ENCODE peak calls at places on chromosome 18, in six cellular contexts. Y is uterus, E is cardiac muscle cell, N is hepatocyte, D is mesendoderm, C is kidney. V is an unnamed sample.

GRCh38 chr18:48875314-48875941 is 75.3 kb downstream of the SMAD7 start:
- DNase-seq in Y (no peak), E (no peak), N (no peak), D (no peak), C (peak; percentile 44), V (no peak)

GRCh38 chr18:56890632-56891031 is 239.5 kb downstream of the WDR7 start:
- DNase-seq in Y (no peak), E (peak; percentile 61), N (peak; percentile 30), D (peak; percentile 92), C (no peak), V (no peak)

GRCh38 chr18:2199060-2199459 is 372.2 kb downstream of the METTL4 start:
- DNase-seq in Y (no peak), E (no peak), N (no peak), D (no peak), C (no peak), V (no peak)

GRCh38 chr18:58862851-58863538 is 1.7 kb upstream of the ZNF532 start:
- DNase-seq in Y (peak; percentile 49), E (no peak), N (peak; percentile 45), D (peak; percentile 68), C (no peak), V (peak; percentile 46)

GRCh38 chr18:39842042-39842791 is 2112.8 kb upstream of the PIK3C3 start:
- DNase-seq in Y (no peak), E (no peak), N (no peak), D (peak; percentile 11), C (no peak), V (no peak)

GRCh38 chr18:66872277-66872676 is 268.4 kb upstream of the CDH19 start:
- DNase-seq in Y (no peak), E (peak; percentile 41), N (peak; percentile 11), D (no peak), C (no peak), V (no peak)

GRCh38 chr18:26405190-26405781 is 143.1 kb downstream of the KCTD1 start:
- DNase-seq in Y (no peak), E (peak; percentile 58), N (peak; percentile 51), D (peak; percentile 47), C (peak; percentile 76), V (peak; percentile 56)

GRCh38 chr18:37484893-37485834 is 80.4 kb downstream of the CELF4 start:
- DNase-seq in Y (no peak), E (peak; percentile 73), N (peak; percentile 83), D (peak; percentile 78), C (no peak), V (no peak)

GRCh38 chr18:78540636-78541400 is 438.8 kb upstream of the SALL3 start:
- DNase-seq in Y (no peak), E (no peak), N (no peak), D (no peak), C (no peak), V (no peak)

GRCh38 chr18:7021994-7022840 is 95.4 kb downstream of the LAMA1 start:
- DNase-seq in Y (no peak), E (peak; percentile 27), N (peak; percentile 83), D (peak; percentile 56), C (no peak), V (no peak)

GRCh38 chr18:62612721-62613120 is 89.9 kb downstream of the ZCCHC2 start:
- DNase-seq in Y (no peak), E (no peak), N (no peak), D (no peak), C (no peak), V (no peak)

GRCh38 chr18:22179631-22180030 is 10.2 kb downstream of the GATA6 start:
- DNase-seq in Y (no peak), E (no peak), N (no peak), D (no peak), C (no peak), V (no peak)
- H3K27ac ChIP-seq in Y (peak overlapping the region; percentile 100), E (no peak overlapping the region), N (peak overlapping the region; percentile 100), D (no peak overlapping the region), C (no peak overlapping the region), V (no peak overlapping the region)

DNA sequence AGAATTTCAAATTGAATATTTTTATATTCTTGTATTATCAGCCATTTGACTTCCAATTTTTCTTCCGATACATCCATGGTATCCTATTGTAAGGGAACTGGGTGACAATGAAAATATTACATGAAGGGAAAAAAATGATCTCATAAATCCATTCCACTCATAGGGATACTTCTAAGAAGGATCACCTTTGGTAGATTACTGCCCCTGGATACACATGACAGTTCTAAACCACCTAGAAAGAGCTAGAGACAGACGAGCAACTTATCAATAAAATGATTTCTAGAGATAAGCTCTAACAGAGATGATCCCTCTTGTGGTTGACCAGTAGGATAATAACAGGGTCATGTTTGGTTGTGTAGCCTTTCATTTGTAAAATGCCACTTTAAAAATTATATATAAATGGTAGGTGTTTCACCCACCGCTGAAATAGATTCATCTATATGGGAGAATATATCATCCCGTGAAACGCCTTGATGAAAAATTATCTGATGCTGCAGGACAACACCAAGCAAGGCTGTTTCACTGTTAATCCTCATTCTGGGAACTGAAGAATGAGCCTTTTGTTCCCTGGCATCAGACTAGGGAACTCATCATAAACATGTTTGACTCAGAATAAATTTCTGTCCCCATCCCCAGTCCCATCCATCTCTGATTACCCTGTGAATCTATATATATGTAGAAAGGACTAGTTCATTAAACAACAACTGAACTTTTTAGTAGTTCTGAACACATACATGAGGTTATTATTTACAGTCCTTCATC is 180.0 kb downstream of the TCF4 start:
- DNase-seq in Y (no peak), E (no peak), N (no peak), D (no peak), C (no peak), V (no peak)
- H3K27ac ChIP-seq in Y (no peak overlapping the region), E (no peak overlapping the region), N (no peak overlapping the region), D (no peak overlapping the region), C (no peak overlapping the region), V (peak overlapping the region; percentile 94)

GRCh38 chr18:35389095-35389618 is 12.0 kb upstream of the ZNF396 start:
- DNase-seq in Y (no peak), E (peak; percentile 83), N (no peak), D (no peak), C (no peak), V (no peak)
- H3K27ac ChIP-seq in Y (peak overlapping the region; percentile 38), E (no peak overlapping the region), N (no peak overlapping the region), D (no peak overlapping the region), C (no peak overlapping the region), V (peak overlapping the region; percentile 13)

DNA sequence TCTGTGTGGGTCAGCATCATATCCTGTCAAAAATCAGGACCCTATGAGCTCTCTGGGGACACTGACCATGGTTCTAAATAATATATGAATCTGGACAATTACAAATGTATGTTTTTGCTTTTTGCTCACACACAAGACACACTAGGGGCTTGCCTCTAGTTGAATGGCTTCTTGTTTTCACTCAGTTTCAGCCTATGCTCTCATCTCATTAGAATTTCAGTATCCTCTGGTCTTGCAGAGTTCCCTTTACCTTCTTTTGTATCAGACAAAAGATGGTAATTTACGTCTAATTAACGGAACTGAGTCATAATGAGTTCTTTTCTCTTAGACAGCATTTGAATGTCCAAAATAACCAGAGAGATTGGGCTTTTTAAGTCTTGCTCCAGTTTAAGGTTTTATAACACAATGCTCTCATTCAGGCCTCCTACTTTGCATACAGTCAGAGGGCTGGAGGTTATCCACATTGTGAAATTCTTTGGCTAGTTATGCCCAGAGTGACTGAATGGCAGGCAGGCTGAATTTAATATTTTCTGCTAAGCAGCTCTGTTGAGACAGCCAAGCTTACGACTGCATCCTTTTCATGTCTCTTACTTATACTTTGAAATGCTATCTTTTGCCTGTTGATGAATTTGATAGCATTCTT is 90.3 kb downstream of the CDH2 start:
- DNase-seq in Y (no peak), E (peak; percentile 87), N (no peak), D (no peak), C (no peak), V (no peak)
- H3K27ac ChIP-seq in Y (no peak overlapping the region), E (peak overlapping the region; percentile 73), N (peak overlapping the region; percentile 10), D (peak overlapping the region; percentile 59), C (no peak overlapping the region), V (peak overlapping the region; percentile 79)

GRCh38 chr18:12640881-12641200 is 17.1 kb downstream of the SPIRE1 start:
- DNase-seq in Y (no peak), E (no peak), N (no peak), D (no peak), C (no peak), V (no peak)
- H3K27ac ChIP-seq in Y (no peak overlapping the region), E (peak overlapping the region; percentile 29), N (peak overlapping the region; percentile 73), D (no peak overlapping the region), C (no peak overlapping the region), V (no peak overlapping the region)

GRCh38 chr18:52313213-52313612 is 26.8 kb upstream of the DCC start:
- DNase-seq in Y (no peak), E (no peak), N (peak; percentile 44), D (peak; percentile 18), C (no peak), V (no peak)
- H3K27ac ChIP-seq in Y (no peak overlapping the region), E (no peak overlapping the region), N (peak overlapping the region; percentile 64), D (no peak overlapping the region), C (no peak overlapping the region), V (no peak overlapping the region)

GRCh38 chr18:23282437-23282781 is 147.1 kb downstream of the CABLES1 start:
- DNase-seq in Y (no peak), E (no peak), N (no peak), D (no peak), C (no peak), V (no peak)

GRCh38 chr18:23283933-23284430 is 148.7 kb downstream of the CABLES1 start:
- DNase-seq in Y (no peak), E (peak; percentile 29), N (no peak), D (peak; percentile 99), C (no peak), V (no peak)

GRCh38 chr18:23281626-23282436 is 146.5 kb downstream of the CABLES1 start:
- DNase-seq in Y (no peak), E (peak; percentile 17), N (peak; percentile 49), D (peak; percentile 69), C (no peak), V (no peak)

GRCh38 chr18:23280844-23281243 is 145.6 kb downstream of the CABLES1 start:
- DNase-seq in Y (no peak), E (no peak), N (no peak), D (no peak), C (no peak), V (no peak)

GRCh38 chr18:23284629-23285028 is 149.3 kb downstream of the CABLES1 start:
- DNase-seq in Y (no peak), E (no peak), N (no peak), D (peak; percentile 39), C (no peak), V (no peak)
- H3K27ac ChIP-seq in Y (no peak overlapping the region), E (no peak overlapping the region), N (peak overlapping the region; percentile 21), D (peak overlapping the region; percentile 61), C (no peak overlapping the region), V (no peak overlapping the region)